ENCODE peak calls at places on chromosomes 2 and 18, in nine cellular contexts. H is anterior cingulate cortex; E is heart left ventricle; V is GM19239; F is NCI-H1105; W is endothelial cell of umbilical vein; G is SHP77 treated with DMSO at 0.1 percent for 48 hours; A is stimulated activated CD8-positive, alpha-beta memory T cell treated with anti-CD3 and anti-CD28 coated beads, Interleukin-2, amount 100 ng/mL, for 1 hour; J is A673. Q is an unnamed sample.

GRCh38 chr2:174166261-174166660 is 82.1 kb downstream of the OLA1 start:
- DNase-seq in H (no peak), E (no peak), V (no peak), F (no peak), W (no peak), G (no peak), A (no peak), J (no peak), Q (no peak)

GRCh38 chr2:206962966-206963365 is 23.6 kb downstream of the CPO start:
- DNase-seq in H (no peak), E (no peak), V (no peak), F (no peak), W (no peak), G (no peak), A (no peak), J (no peak), Q (no peak)

GRCh38 chr2:159438720-159439353 is 152.3 kb upstream of the WDSUB1 start:
- DNase-seq in H (no peak), E (no peak), V (no peak), F (no peak), W (no peak), G (no peak), A (no peak), J (no peak), Q (no peak)

GRCh38 chr2:238894950-238895298 is 47.0 kb downstream of the TWIST2 start:
- DNase-seq in H (no peak), E (no peak), V (no peak), F (no peak), W (no peak), G (no peak), A (no peak), J (no peak), Q (no peak)

GRCh38 chr18:67081866-67082265 is 434.7 kb downstream of the DSEL start:
- DNase-seq in H (no peak), E (no peak), V (no peak), F (no peak), W (no peak), G (no peak), A (no peak), J (no peak), Q (no peak)

GRCh38 chr18:69817335-69817935 is 130.2 kb downstream of the CD226 start:
- DNase-seq in H (no peak), E (no peak), V (no peak), F (no peak), W (no peak), G (no peak), A (no peak), J (peak), Q (no peak)

GRCh38 chr2:70484086-70484485 is 69.5 kb downstream of the TGFA start:
- DNase-seq in H (no peak), E (no peak), V (no peak), F (no peak), W (no peak), G (no peak), A (no peak), J (no peak), Q (no peak)

GRCh38 chr2:158968396-158969161 is at the start of gene TANC1:
- DNase-seq in H (peak), E (peak), V (peak), F (peak), W (peak), G (peak), A (no peak), J (peak), Q (peak)

GRCh38 chr2:195563857-195564512 is 93.0 kb upstream of the SLC39A10 start:
- DNase-seq in H (no peak), E (no peak), V (no peak), F (no peak), W (no peak), G (no peak), A (no peak), J (no peak), Q (no peak)

GRCh38 chr2:182761903-182762302 is 45.8 kb downstream of the DNAJC10 start:
- DNase-seq in H (no peak), E (no peak), V (no peak), F (no peak), W (peak), G (no peak), A (no peak), J (no peak), Q (no peak)

GRCh38 chr2:67075530-67076253 is 321.4 kb upstream of the ETAA1 start:
- DNase-seq in H (no peak), E (no peak), V (no peak), F (no peak), W (no peak), G (no peak), A (no peak), J (no peak), Q (no peak)

GRCh38 chr2:62306751-62307468 is 111.0 kb downstream of the B3GNT2 start:
- DNase-seq in H (no peak), E (no peak), V (no peak), F (no peak), W (peak), G (peak), A (no peak), J (no peak), Q (peak)

GRCh38 chr18:67639872-67640271 is 123.4 kb upstream of the DSEL start:
- DNase-seq in H (no peak), E (no peak), V (no peak), F (no peak), W (no peak), G (no peak), A (no peak), J (no peak), Q (no peak)

GRCh38 chr2:138087761-138088602 is 123.7 kb downstream of the HNMT start:
- DNase-seq in H (no peak), E (no peak), V (no peak), F (peak), W (no peak), G (no peak), A (no peak), J (peak), Q (no peak)

GRCh38 chr2:20533993-20534591 is 87.2 kb downstream of the RHOB start:
- DNase-seq in H (no peak), E (no peak), V (no peak), F (no peak), W (no peak), G (no peak), A (no peak), J (no peak), Q (no peak)

GRCh38 chr18:8503287-8503686 is 106.0 kb upstream of the RAB12 start:
- DNase-seq in H (no peak), E (no peak), V (no peak), F (no peak), W (no peak), G (no peak), A (no peak), J (no peak), Q (no peak)

GRCh38 chr18:36127866-36128845 is 984 bp downstream of the SLC39A6 start:
- DNase-seq in H (no peak), E (no peak), V (no peak), F (no peak), W (peak), G (no peak), A (no peak), J (peak), Q (peak)

GRCh38 chr2:31973665-31974064 is 37.1 kb downstream of the MEMO1 start:
- DNase-seq in H (no peak), E (no peak), V (no peak), F (no peak), W (no peak), G (no peak), A (no peak), J (no peak), Q (no peak)

GRCh38 chr2:10575566-10576300 is 114.0 kb downstream of the NOL10 start:
- DNase-seq in H (no peak), E (no peak), V (no peak), F (no peak), W (peak), G (no peak), A (no peak), J (no peak), Q (no peak)